ENCODE peak calls at places on chromosome 10, in four cellular contexts. W is GM12878, C is K562, Q is H1. M is an unnamed sample.

GRCh38 chr10:124670849-124671248 is 73.3 kb downstream of the FAM53B start:
- DNase-seq in W (no peak), C (no peak), Q (no peak), M (no peak)

GRCh38 chr10:46236941-46237681 is 49.7 kb upstream of the ANTXRL start:
- DNase-seq in W (no peak), C (no peak), Q (no peak), M (no peak)

GRCh38 chr10:91137822-91138221 is 82.6 kb upstream of the PCGF5 start:
- DNase-seq in W (no peak), C (peak; percentile 9), Q (no peak), M (no peak)

GRCh38 chr10:89946106-89946505 is 244.7 kb downstream of the KIF20B start:
- DNase-seq in W (no peak), C (no peak), Q (no peak), M (no peak)

GRCh38 chr10:12628964-12629766 is 279.8 kb downstream of the CAMK1D start:
- DNase-seq in W (no peak), C (no peak), Q (no peak), M (no peak)

GRCh38 chr10:13346912-13347234 is 1.2 kb downstream of the SEPHS1 start:
- DNase-seq in W (no peak), C (no peak), Q (no peak), M (no peak)

GRCh38 chr10:102432162-102432950 is at the start of gene CUEDC2:
- DNase-seq in W (peak; percentile 88), C (peak; percentile 97), Q (peak; percentile 90), M (peak; percentile 89)

GRCh38 chr10:11264481-11265044 is 246.9 kb downstream of the CELF2 start:
- DNase-seq in W (no peak), C (no peak), Q (no peak), M (no peak)

GRCh38 chr10:112332509-112333228 is 41.2 kb upstream of the ACSL5 start:
- DNase-seq in W (no peak), C (no peak), Q (no peak), M (peak; percentile 80)

GRCh38 chr10:4450169-4450568 is 375.8 kb upstream of the AKR1E2 start:
- DNase-seq in W (no peak), C (no peak), Q (no peak), M (no peak)

GRCh38 chr10:12419279-12419847 is 70.0 kb downstream of the CAMK1D start:
- DNase-seq in W (no peak), C (no peak), Q (no peak), M (no peak)

GRCh38 chr10:95860486-95861040 is 47.2 kb upstream of the CC2D2B start:
- DNase-seq in W (no peak), C (no peak), Q (no peak), M (no peak)

GRCh38 chr10:45063605-45064231 is 63.0 kb downstream of the ZNF22 start:
- DNase-seq in W (no peak), C (no peak), Q (no peak), M (no peak)

GRCh38 chr10:100508691-100509150 is 10.9 kb downstream of the SEC31B start:
- DNase-seq in W (no peak), C (peak; percentile 64), Q (no peak), M (peak; percentile 56)

GRCh38 chr10:77533156-77533886 is 104.3 kb downstream of the KCNMA1 start:
- DNase-seq in W (no peak), C (no peak), Q (no peak), M (no peak)

GRCh38 chr10:107579970-107580369 is 415.5 kb upstream of the SORCS1 start:
- DNase-seq in W (no peak), C (no peak), Q (no peak), M (no peak)

GRCh38 chr10:99235469-99235871 is at the start of gene HPSE2:
- DNase-seq in W (no peak), C (no peak), Q (no peak), M (no peak)

GRCh38 chr10:82506680-82507376 is 631.8 kb downstream of the NRG3 start:
- DNase-seq in W (no peak), C (no peak), Q (no peak), M (no peak)

GRCh38 chr10:84213076-84213475 is 12.3 kb downstream of the LRIT2 start:
- DNase-seq in W (no peak), C (no peak), Q (no peak), M (no peak)

GRCh38 chr10:124677291-124677690 is 66.9 kb downstream of the FAM53B start:
- DNase-seq in W (no peak), C (no peak), Q (no peak), M (no peak)

GRCh38 chr10:11230706-11231105 is 213.0 kb downstream of the CELF2 start:
- DNase-seq in W (no peak), C (no peak), Q (no peak), M (no peak)

GRCh38 chr10:111108441-111108840 is 31.6 kb downstream of the ADRA2A start:
- DNase-seq in W (no peak), C (no peak), Q (no peak), M (no peak)

GRCh38 chr10:128062837-128063563 is 63.2 kb downstream of the MKI67 start:
- DNase-seq in W (peak; percentile 48), C (peak; percentile 11), Q (no peak), M (no peak)

GRCh38 chr10:130491011-130491697 is 355.0 kb downstream of the GLRX3 start:
- DNase-seq in W (no peak), C (no peak), Q (no peak), M (no peak)

GRCh38 chr10:35433851-35434426 is 97.6 kb downstream of the CCNY start:
- DNase-seq in W (no peak), C (no peak), Q (no peak), M (no peak)

GRCh38 chr10:124648738-124649137 is 95.4 kb downstream of the FAM53B start:
- DNase-seq in W (peak; percentile 33), C (peak; percentile 85), Q (no peak), M (no peak)

GRCh38 chr10:116063107-116063506 is 209.9 kb downstream of the GFRA1 start:
- DNase-seq in W (no peak), C (no peak), Q (no peak), M (peak; percentile 4)

GRCh38 chr10:12605580-12606405 is 256.4 kb downstream of the CAMK1D start:
- DNase-seq in W (no peak), C (no peak), Q (no peak), M (peak; percentile 71)

GRCh38 chr10:14586901-14587300 is 187.8 kb downstream of the FAM107B start:
- DNase-seq in W (no peak), C (no peak), Q (no peak), M (no peak)

GRCh38 chr10:125000366-125001312 is 58.7 kb downstream of the ZRANB1 start:
- DNase-seq in W (no peak), C (no peak), Q (no peak), M (no peak)

GRCh38 chr10:133042816-133043215 is 44.9 kb upstream of the ADGRA1 start:
- DNase-seq in W (no peak), C (no peak), Q (no peak), M (no peak)
- TF ChIP-seq BRCA1 in W (no peak), C (no peak), Q (no peak), M (no peak)

DNA sequence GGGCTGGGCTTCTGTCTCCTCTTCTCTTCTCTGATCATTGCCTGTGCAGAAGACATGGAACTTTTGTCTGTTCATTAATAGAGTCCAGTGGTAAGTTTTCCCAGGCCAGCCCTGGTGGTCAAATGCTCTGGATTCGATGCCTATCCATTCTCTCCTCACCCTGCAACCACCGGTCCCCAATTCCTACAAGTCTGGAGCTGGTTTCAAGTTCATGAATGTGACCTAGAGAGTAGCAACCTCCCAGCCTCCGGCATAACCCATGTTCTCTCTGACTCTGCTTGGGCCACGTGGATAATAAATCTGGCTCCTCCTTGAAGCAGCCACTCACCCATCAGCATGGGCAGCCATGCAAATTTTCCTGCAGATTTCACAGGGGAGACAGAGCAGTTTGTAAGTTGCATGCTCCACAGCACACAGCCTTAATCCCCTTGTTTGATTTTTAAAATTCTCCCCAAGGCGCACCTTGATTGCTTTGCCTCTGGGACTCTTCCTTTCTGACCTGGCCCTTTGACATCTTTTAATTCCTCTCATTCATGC is 37.3 kb upstream of the PDZD8 start:
- DNase-seq in W (no peak), C (no peak), Q (no peak), M (no peak)
- TF ChIP-seq BRCA1 in W (no peak), C (no peak), Q (no peak), M (no peak)

GRCh38 chr10:30784521-30784895 is 155.0 kb upstream of the LYZL2 start:
- DNase-seq in W (no peak), C (no peak), Q (no peak), M (no peak)
- TF ChIP-seq BRCA1 in W (no peak), C (no peak), Q (no peak), M (no peak)

GRCh38 chr10:25999295-25999981 is 65.4 kb downstream of the MYO3A start:
- DNase-seq in W (no peak), C (no peak), Q (no peak), M (no peak)
- TF ChIP-seq BRCA1 in W (no peak), C (no peak), Q (no peak), M (no peak)